ENCODE peak calls at places on chromosome 1, in four cellular contexts. P is H1, W is K562, G is HepG2. Q is an unnamed sample.

GRCh38 chr1:116667577-116668105 is at the start of gene IGSF3:
- DNase-seq in P (peak; percentile 85), W (peak; percentile 93), G (no peak), Q (no peak)

GRCh38 chr1:230548357-230548756 is 93.9 kb upstream of the COG2 start:
- DNase-seq in P (no peak), W (no peak), G (no peak), Q (no peak)

GRCh38 chr1:34532113-34532512 is 222.7 kb upstream of the GJB5 start:
- DNase-seq in P (no peak), W (no peak), G (no peak), Q (peak; percentile 67)

GRCh38 chr1:200634449-200635122 is 14.0 kb upstream of the KIF14 start:
- DNase-seq in P (no peak), W (no peak), G (no peak), Q (no peak)

GRCh38 chr1:117928881-117929339 is 511 bp downstream of the GDAP2 start:
- DNase-seq in P (peak; percentile 57), W (peak; percentile 86), G (peak; percentile 69), Q (no peak)

GRCh38 chr1:25038699-25039098 is 108.6 kb upstream of the RUNX3 start:
- DNase-seq in P (no peak), W (no peak), G (no peak), Q (no peak)

GRCh38 chr1:209937996-209938959 is at the start of gene SYT14:
- DNase-seq in P (peak; percentile 85), W (no peak), G (no peak), Q (no peak)

GRCh38 chr1:17886838-17887441 is 131.8 kb downstream of the ACTL8 start:
- DNase-seq in P (no peak), W (no peak), G (no peak), Q (no peak)

GRCh38 chr1:27176954-27177353 is 22.0 kb upstream of the SLC9A1 start:
- DNase-seq in P (no peak), W (no peak), G (no peak), Q (no peak)

GRCh38 chr1:55717111-55717510 is 501.9 kb upstream of the USP24 start:
- DNase-seq in P (no peak), W (no peak), G (no peak), Q (no peak)

GRCh38 chr1:90840323-90840722 is 123.2 kb upstream of the BARHL2 start:
- DNase-seq in P (no peak), W (no peak), G (no peak), Q (no peak)

GRCh38 chr1:90925928-90926869 is 95.6 kb downstream of the ZNF644 start:
- DNase-seq in P (no peak), W (peak; percentile 76), G (peak; percentile 23), Q (no peak)

GRCh38 chr1:212301570-212301969 is 16.4 kb downstream of the PPP2R5A start:
- DNase-seq in P (no peak), W (no peak), G (no peak), Q (no peak)
- TF ChIP-seq HDAC6 in P (no peak), W (no peak), G (no peak), Q (no peak)

GRCh38 chr1:161404051-161404597 is 36.4 kb upstream of the CFAP126 start:
- DNase-seq in P (no peak), W (no peak), G (no peak), Q (no peak)

GRCh38 chr1:161398900-161399256 is 31.2 kb upstream of the CFAP126 start:
- DNase-seq in P (no peak), W (no peak), G (no peak), Q (no peak)

GRCh38 chr1:161402446-161402845 is 34.8 kb upstream of the CFAP126 start:
- DNase-seq in P (no peak), W (no peak), G (no peak), Q (no peak)

DNA sequence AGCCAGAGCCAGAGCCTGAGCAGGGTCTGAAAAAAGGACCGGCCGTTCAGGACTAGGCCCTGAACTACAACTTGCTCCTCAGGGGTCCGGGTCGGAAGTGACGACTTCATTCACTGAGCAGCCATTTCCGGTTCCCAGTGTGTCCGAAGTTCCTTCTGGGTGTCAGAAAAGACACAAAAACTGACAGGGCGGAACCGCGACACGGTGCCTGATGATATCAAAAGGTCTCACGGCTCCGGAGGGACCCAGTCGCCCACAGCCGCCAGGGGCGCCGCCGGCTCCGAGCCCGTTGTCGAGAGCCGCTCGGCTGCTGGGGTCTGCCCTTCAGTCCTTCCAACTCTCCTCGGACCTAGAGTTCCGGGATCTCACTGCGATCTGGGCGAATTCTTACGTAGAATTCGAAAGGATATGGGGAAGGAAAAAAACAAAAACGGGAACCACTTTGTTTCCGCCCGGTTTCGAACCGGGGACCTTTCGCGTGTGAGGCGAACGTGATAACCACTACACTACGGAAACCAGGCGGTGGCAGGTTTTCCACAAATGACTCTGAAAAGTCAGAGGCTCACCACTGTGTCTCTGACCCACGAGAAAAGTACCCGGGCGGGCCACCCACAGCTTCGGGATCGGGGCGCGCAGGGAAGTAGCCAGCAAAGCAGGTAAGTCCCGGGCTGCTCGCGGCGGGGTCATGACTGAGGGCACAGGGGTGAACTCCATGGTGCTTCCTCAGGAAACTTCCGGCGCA is 31.8 kb upstream of the CFAP126 start:
- DNase-seq in P (peak; percentile 92), W (peak; percentile 96), G (peak; percentile 91), Q (peak; percentile 80)
- TF ChIP-seq EP300 in P (no peak), W (peak; percentile 70), G (no peak), Q (peak; percentile 78)

DNA sequence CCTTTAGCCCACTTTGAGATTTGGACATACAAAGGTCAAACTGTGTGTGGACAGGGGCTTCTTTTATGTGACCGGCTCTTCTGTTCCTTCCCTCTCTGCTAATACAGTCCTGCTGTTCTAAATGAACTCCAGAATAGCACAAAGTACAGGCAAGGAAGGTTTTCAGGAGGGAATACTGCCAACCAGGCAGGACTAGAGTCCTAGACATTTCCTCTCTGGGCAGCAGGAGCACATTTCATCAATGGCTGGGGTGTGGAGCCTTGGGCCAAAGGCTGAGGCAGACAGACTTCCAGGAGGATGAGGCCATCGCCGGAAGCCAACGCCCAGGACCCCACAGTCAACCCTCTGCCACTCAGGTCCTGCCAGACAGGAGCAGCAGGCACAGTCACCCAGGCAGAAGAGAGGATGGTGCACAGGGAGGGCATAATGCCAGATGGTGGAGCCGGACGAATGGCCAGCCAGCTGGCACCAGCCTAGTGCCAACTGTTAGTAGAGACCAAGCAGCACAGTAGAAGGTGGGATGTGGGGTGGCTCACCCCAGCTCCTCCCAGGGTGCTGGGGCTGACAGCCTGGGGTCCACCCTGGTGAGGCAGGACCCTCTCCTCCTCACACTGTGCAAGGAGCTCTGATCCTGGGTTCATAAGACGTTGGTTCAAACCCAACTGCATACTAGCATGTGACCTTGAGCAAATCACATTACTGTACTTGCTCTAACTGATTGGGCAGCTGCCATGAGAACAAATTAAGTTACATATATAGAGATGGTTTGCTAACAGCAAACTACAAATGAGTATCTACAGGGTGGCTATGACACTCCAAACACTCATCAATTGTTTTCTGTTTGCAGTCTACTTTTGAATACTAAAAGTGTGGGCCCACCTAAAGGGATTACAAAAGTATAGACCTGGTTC is 410.7 kb downstream of the SIPA1L2 start:
- DNase-seq in P (peak; percentile 27), W (no peak), G (no peak), Q (no peak)
- TF ChIP-seq HDAC6 in P (no peak), W (no peak), G (no peak), Q (no peak)

GRCh38 chr1:205298191-205298994 is 23.2 kb downstream of the NUAK2 start:
- DNase-seq in P (peak; percentile 59), W (no peak), G (peak; percentile 84), Q (no peak)
- TF ChIP-seq EP300 in P (no peak), W (no peak), G (no peak), Q (no peak)

DNA sequence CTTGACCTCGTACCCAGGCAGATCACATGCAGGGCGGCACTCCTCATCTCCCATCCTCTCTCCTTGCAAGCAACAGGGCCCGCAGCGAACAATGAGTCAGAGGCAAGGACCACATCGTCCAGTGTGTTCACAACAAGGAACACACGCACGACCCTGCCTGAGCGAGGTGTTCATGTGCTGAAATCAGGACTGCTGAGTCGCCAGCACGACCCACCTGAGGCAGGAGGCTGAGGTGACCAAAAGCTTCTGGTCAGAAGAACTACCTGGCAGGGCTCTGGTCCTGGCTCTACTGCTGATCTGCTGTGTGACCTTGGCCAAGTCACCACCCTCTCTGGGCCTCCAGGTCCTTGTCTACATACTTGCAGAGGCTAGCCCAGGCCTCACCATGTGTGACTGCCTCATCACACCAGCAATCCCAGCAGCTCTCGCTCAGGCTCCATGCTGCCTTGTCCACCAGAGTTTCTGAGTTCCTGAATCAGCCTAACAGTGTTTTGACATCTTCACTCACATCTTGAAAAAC is 78.0 kb downstream of the SSBP3 start:
- DNase-seq in P (no peak), W (no peak), G (no peak), Q (no peak)
- TF ChIP-seq HDAC6 in P (no peak), W (no peak), G (no peak), Q (no peak)

DNA sequence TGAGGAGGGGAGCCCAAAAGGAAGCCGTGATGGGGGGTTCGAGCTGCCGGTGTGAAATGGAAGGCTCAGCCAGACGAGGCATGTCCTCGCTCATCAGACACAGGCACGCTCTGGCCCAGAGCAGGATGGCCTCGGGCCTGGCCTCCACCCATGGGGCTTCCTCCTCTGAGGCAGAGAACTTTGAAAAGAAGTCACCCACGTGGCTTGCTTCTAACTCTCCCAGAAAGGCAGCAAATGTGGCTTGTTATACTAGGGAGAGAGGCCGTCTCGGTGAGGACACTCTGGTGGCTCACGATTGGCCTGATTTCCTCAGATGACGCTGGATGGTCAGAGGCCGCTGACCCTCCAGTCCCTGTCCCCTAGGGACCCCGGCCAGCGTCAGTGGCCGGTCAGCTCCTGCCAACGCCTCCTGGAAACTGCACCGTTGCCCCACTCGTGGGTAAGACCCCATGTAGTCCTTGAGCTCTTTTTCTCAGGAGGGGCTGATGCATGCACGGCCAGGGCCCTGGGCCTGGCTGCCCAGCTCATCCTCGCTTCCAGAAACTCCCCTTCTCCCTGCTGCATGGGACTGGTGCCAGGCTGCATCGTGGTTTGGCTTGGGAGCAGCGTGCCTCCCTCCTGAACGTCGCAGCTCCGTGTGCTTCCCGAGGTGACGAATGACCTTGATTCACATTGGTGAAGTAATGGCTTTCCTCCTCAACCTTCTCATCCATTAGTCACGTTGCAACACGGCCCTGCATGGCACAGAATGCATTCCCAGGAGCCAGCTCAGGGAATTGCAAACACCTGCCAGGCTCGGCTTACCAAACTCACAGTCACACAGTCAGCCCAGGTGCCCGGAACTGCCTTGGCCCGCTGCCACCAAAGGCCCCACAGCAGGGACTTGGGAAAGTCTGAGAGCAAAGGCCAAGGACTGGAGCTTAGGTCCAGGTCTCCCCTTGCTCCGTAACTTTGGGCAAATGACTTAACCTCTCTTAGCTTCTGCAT is 58.8 kb downstream of the TOMM20 start:
- DNase-seq in P (no peak), W (no peak), G (peak; percentile 90), Q (no peak)
- TF ChIP-seq EP300 in P (no peak), W (no peak), G (peak; percentile 91), Q (no peak)

Q was measured in GM12878.